ENCODE peak calls at places on chromosomes 4 and X, in nine cellular contexts. Y is upper lobe of left lung, K is GM12878, I is transverse colon, Z is prostate gland, R is endothelial cell of umbilical vein, T is GM23338, F is suprapubic skin, S is breast epithelium. W is an unnamed sample.

GRCh38 chrX:40663880-40664630 is 16.7 kb upstream of the CXorf38 start:
- DNase-seq in S (no peak), F (no peak), I (no peak), T (peak; percentile 51), Z (no peak), R (peak; percentile 4), K (no peak), Y (no peak), W (no peak)

GRCh38 chr4:4941741-4942140 is 77.5 kb downstream of the CYTL1 start:
- DNase-seq in F (no peak), S (no peak), K (no peak), Y (no peak), T (no peak), I (no peak), R (no peak), Z (no peak), W (no peak)

GRCh38 chrX:25014366-25014838 is 1.4 kb downstream of the ARX start:
- DNase-seq in R (no peak), K (no peak), Z (no peak), I (no peak), S (no peak), Y (no peak), T (no peak), F (no peak), W (no peak)

GRCh38 chr4:29852537-29852936 is 867.6 kb upstream of the PCDH7 start:
- DNase-seq in R (no peak), T (no peak), F (no peak), K (no peak), Y (no peak), S (no peak), I (no peak), Z (no peak), W (no peak)

GRCh38 chrX:134737061-134737460 is 78.8 kb upstream of the PLAC1 start:
- DNase-seq in I (no peak), Y (no peak), Z (no peak), S (no peak), K (no peak), F (no peak), R (peak; percentile 75), T (no peak), W (no peak)

GRCh38 chr4:78244691-78245485 is 187.8 kb downstream of the FRAS1 start:
- DNase-seq in F (no peak), T (no peak), Y (no peak), S (no peak), R (no peak), I (no peak), K (no peak), Z (no peak), W (no peak)

GRCh38 chrX:110226931-110227330 is 91.0 kb downstream of the AMMECR1 start:
- DNase-seq in Z (no peak), T (no peak), K (no peak), S (no peak), R (peak; percentile 27), F (no peak), Y (no peak), I (no peak), W (no peak)

GRCh38 chrX:155966876-155967275 is 30.6 kb upstream of the IL9R start:
- DNase-seq in Z (no peak), Y (no peak), F (no peak), R (no peak), T (peak; percentile 72), K (peak; percentile 12), I (peak; percentile 9), S (no peak), W (peak; percentile 3)

GRCh38 chrX:19334945-19335626 is 8.6 kb upstream of the PDHA1 start:
- DNase-seq in K (peak; percentile 15), F (no peak), S (no peak), Z (no peak), Y (no peak), R (peak; percentile 4), T (peak; percentile 83), I (no peak), W (peak; percentile 22)

GRCh38 chr4:169015237-169015636 is 5.2 kb upstream of the CBR4 start:
- DNase-seq in Y (no peak), I (no peak), F (no peak), Z (peak; percentile 59), T (peak; percentile 14), R (no peak), K (no peak), S (peak; percentile 63), W (no peak)

GRCh38 chr4:124019749-124020549 is 623.4 kb downstream of the SPRY1 start:
- DNase-seq in F (no peak), I (no peak), Y (no peak), K (no peak), Z (no peak), R (no peak), S (no peak), T (no peak), W (no peak)

DNA sequence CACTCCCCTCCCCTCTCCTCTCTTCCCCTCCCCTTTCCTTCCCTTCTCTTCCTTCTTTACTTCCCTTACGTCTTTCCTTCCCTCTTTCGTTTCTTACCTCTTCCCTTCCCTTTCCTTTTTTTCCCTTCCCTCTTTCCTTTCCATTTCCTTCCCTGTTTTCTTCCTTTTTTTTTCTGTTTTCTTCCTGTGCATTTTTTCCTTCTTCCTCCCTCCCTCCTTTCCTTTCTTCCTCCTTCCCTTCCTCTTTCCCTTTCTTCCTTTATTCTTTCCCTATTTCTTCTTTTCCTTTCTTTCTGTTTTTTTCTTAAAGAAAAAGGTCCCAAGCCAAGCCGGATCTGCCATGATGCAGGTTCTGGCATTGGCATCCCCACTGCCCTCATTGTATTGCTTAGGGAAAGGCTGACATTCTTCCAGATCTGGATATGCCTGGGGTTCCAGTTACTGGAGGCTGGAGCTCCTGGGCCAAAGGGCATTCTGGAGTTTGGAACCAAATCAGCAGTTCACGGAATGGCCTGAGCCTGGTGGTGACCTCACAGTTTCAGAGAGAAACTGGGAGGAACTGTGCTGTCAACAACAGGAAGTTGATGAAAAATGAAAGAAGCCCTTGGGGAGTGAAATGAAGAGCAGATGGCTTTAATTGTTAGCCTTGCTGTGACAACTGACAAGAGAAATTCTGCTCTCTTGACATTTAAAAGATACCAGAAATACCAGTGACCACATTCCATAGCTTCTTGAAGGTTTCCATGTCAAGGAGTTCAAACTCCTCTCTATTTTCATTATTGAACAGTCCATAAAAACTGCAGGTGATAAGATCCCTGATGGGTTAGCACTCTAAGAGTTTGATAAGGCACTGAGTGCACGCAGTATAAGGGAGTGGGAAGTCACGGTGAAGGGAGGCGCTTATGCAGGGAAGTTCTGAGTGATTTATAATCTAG is 622.1 kb downstream of the SPRY1 start:
- DNase-seq in S (no peak), Y (peak; percentile 37), I (peak; percentile 19), T (peak; percentile 6), F (peak; percentile 79), R (peak; percentile 43), Z (no peak), K (peak; percentile 33), W (peak; percentile 13)
- TF ChIP-seq POLR2AphosphoS5 in S (peak; percentile 51), Y (peak; percentile 57), I (no peak), T (no peak), F (no peak), R (no peak), Z (no peak), K (no peak), W (no peak)

DNA sequence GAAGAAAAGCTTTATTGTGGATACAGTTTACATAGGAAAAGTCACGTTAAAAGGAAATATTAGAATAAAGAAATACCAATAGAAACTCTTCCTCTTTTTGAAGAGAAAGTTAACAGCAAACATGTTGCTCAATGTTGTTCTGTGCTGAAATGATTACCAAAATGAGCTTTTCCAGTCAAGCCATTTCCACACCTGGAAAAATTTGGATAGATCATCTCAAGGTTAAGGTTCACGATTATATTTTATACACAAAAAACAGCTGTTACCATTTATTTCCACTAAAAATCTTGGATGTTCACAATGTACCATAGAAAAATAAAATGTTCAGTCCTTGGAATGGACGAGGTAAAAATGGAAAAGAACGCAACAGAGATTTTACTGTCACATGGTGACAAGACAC is 218.7 kb downstream of the SCFD2 start:
- DNase-seq in S (no peak), R (no peak), K (no peak), F (no peak), Y (no peak), Z (no peak), T (no peak), I (no peak), W (no peak)
- TF ChIP-seq POLR2AphosphoS5 in S (no peak), R (no peak), K (no peak), F (no peak), Y (no peak), Z (no peak), T (no peak), I (no peak), W (no peak)

GRCh38 chrX:136307471-136307870 is 6.7 kb downstream of the ADGRG4 start:
- DNase-seq in K (no peak), F (no peak), T (no peak), Z (no peak), I (no peak), Y (no peak), R (no peak), S (no peak), W (no peak)

GRCh38 chrX:136306182-136306581 is 5.4 kb downstream of the ADGRG4 start:
- DNase-seq in T (no peak), R (no peak), Z (no peak), F (no peak), K (no peak), Y (no peak), I (no peak), S (no peak), W (no peak)

GRCh38 chrX:136304493-136304892 is 3.7 kb downstream of the ADGRG4 start:
- DNase-seq in I (no peak), Y (no peak), S (no peak), Z (no peak), F (no peak), R (no peak), K (no peak), T (peak; percentile 5), W (no peak)

GRCh38 chrX:136310411-136310810 is 9.6 kb downstream of the ADGRG4 start:
- DNase-seq in I (no peak), Y (no peak), F (no peak), S (no peak), R (no peak), T (peak; percentile 6), Z (no peak), K (no peak), W (no peak)
- TF ChIP-seq POLR2AphosphoS5 in I (no peak), Y (no peak), F (no peak), S (no peak), R (no peak), T (no peak), Z (no peak), K (no peak), W (no peak)

GRCh38 chrX:86016189-86016588 is 31.2 kb downstream of the CHM start:
- DNase-seq in R (no peak), S (no peak), T (peak; percentile 26), Z (no peak), Y (no peak), K (no peak), I (no peak), F (no peak), W (no peak)
- TF ChIP-seq POLR2AphosphoS5 in R (no peak), S (no peak), T (no peak), Z (no peak), Y (no peak), K (no peak), I (no peak), F (no peak), W (no peak)

DNA sequence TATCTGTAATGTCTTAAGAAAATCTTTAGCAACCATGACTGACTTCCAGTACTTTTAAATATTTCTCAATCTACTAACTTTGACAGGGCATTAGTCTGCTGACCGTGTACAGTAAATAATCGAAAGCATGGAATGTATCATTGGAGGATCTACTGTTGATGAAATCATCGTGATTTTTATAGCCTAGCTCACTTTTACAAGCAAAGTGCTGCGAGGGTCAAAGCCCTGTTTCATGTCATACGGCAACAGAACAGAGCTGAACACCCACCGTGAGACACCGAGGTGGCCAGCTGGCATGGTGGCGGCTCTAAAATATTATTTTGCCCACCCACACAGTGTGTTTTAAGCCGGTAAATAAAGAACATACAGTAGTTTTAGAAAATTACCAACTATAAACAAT is 679.3 kb downstream of the FAT4 start:
- DNase-seq in Y (no peak), R (no peak), S (no peak), I (no peak), Z (no peak), F (no peak), K (no peak), T (no peak), W (no peak)
- TF ChIP-seq POLR2AphosphoS5 in Y (no peak), R (no peak), S (no peak), I (no peak), Z (no peak), F (no peak), K (no peak), T (no peak), W (no peak)

W was measured in GM12892.